ENCODE peak calls at places on chromosomes 2 and 18, in four cellular contexts. I is colonic mucosa, L is tibial artery, J is left lung. Q is an unnamed sample.

GRCh38 chr2:72115361-72116080 is 32.1 kb downstream of the CYP26B1 start:
- DNase-seq in L (no peak), I (peak; percentile 17), J (peak; percentile 81), Q (no peak)

GRCh38 chr2:11904029-11904428 is 157.6 kb downstream of the LPIN1 start:
- DNase-seq in I (no peak), J (no peak), L (no peak), Q (peak; percentile 83)

GRCh38 chr2:233349005-233349998 is 5.0 kb upstream of the DGKD start:
- DNase-seq in I (peak; percentile 85), J (peak; percentile 85), L (peak; percentile 58), Q (peak; percentile 64)

GRCh38 chr2:105752691-105753090 is 8.0 kb downstream of the NCK2 start:
- DNase-seq in L (no peak), I (no peak), J (no peak), Q (no peak)

GRCh38 chr2:230713331-230714121 is 884 bp downstream of the CAB39 start:
- DNase-seq in I (peak; percentile 67), J (peak; percentile 90), L (peak; percentile 27), Q (peak; percentile 67)

GRCh38 chr18:427005-427404 is 73.5 kb downstream of the COLEC12 start:
- DNase-seq in J (no peak), L (no peak), I (no peak), Q (no peak)

GRCh38 chr18:79965119-79965902 is 868 bp downstream of the HSBP1L1 start:
- DNase-seq in I (peak; percentile 82), J (peak; percentile 81), L (no peak), Q (peak; percentile 72)

GRCh38 chr2:20229322-20230201 is 4.6 kb upstream of the SDC1 start:
- DNase-seq in I (peak; percentile 10), L (no peak), J (no peak), Q (no peak)

GRCh38 chr2:5060956-5061355 is 631.2 kb upstream of the SOX11 start:
- DNase-seq in L (no peak), J (no peak), I (no peak), Q (no peak)

GRCh38 chr2:98669675-98670074 is 61.3 kb downstream of the MGAT4A start:
- DNase-seq in J (no peak), I (no peak), L (no peak), Q (no peak)

GRCh38 chr18:3452750-3453539 is 3.0 kb downstream of the TGIF1 start:
- DNase-seq in I (peak; percentile 34), L (no peak), J (no peak), Q (no peak)

GRCh38 chr18:10401489-10401888 is 52.9 kb upstream of the APCDD1 start:
- DNase-seq in L (no peak), I (no peak), J (no peak), Q (no peak)

GRCh38 chr18:43277164-43277600 is at the start of gene SYT4:
- DNase-seq in J (peak; percentile 64), L (no peak), I (no peak), Q (no peak)

GRCh38 chr2:191020742-191021381 is 6.9 kb upstream of the STAT1 start:
- DNase-seq in L (peak; percentile 68), I (peak; percentile 41), J (no peak), Q (peak; percentile 53)

GRCh38 chr2:169069341-169069740 is at the start of gene DHRS9:
- DNase-seq in J (peak; percentile 77), L (no peak), I (peak; percentile 54), Q (no peak)

GRCh38 chr2:201618744-201619654 is 24.3 kb downstream of the TMEM237 start:
- DNase-seq in J (peak; percentile 87), L (peak; percentile 48), I (peak; percentile 58), Q (no peak)

GRCh38 chr2:86027196-86027912 is 78.3 kb downstream of the POLR1A start:
- DNase-seq in L (no peak), I (no peak), J (no peak), Q (no peak)

GRCh38 chr2:64168756-64169155 is 24.5 kb upstream of the PELI1 start:
- DNase-seq in L (no peak), J (no peak), I (no peak), Q (no peak)

GRCh38 chr2:216583157-216583556 is 50.1 kb upstream of the IGFBP2 start:
- DNase-seq in L (no peak), J (no peak), I (no peak), Q (no peak)

GRCh38 chr2:20514596-20515269 is 67.9 kb downstream of the RHOB start:
- DNase-seq in L (peak; percentile 69), I (no peak), J (no peak), Q (no peak)

GRCh38 chr2:217934321-217935131 is 68.3 kb downstream of the TNS1 start:
- DNase-seq in J (peak; percentile 73), L (peak; percentile 79), I (peak; percentile 47), Q (peak; percentile 57)

GRCh38 chr2:3667151-3667631 is 9.2 kb downstream of the ALLC start:
- DNase-seq in L (no peak), I (peak; percentile 6), J (no peak), Q (no peak)

GRCh38 chr18:69943021-69943420 is 4.7 kb downstream of the CD226 start:
- DNase-seq in L (no peak), J (no peak), I (no peak), Q (peak; percentile 70)

GRCh38 chr18:22606563-22607283 is 189.0 kb upstream of the CTAGE1 start:
- DNase-seq in I (no peak), L (peak; percentile 42), J (peak; percentile 43), Q (no peak)

GRCh38 chr18:3457261-3457724 is 7.3 kb downstream of the TGIF1 start:
- DNase-seq in I (peak; percentile 66), L (no peak), J (no peak), Q (no peak)

GRCh38 chr18:74496508-74497307 is 545 bp downstream of the CNDP2 start:
- DNase-seq in J (peak; percentile 89), I (peak; percentile 72), L (peak; percentile 41), Q (peak; percentile 79)

GRCh38 chr2:55048925-55049793 is 1.1 kb downstream of the RTN4 start:
- DNase-seq in J (peak; percentile 93), L (peak; percentile 95), I (peak; percentile 94), Q (peak; percentile 91)

GRCh38 chr18:13239557-13239956 is 21.0 kb downstream of the LDLRAD4 start:
- DNase-seq in L (peak; percentile 12), I (no peak), J (no peak), Q (no peak)

GRCh38 chr18:3248062-3248669 is 565 bp downstream of the MYL12A start:
- DNase-seq in J (no peak), I (no peak), L (no peak), Q (peak; percentile 75)

GRCh38 chr2:167972020-167972419 is 275.4 kb downstream of the STK39 start:
- DNase-seq in J (no peak), I (no peak), L (no peak), Q (no peak)

GRCh38 chr2:204494681-204495080 is 50.6 kb upstream of the PARD3B start:
- DNase-seq in L (no peak), J (no peak), I (no peak), Q (no peak)

GRCh38 chr18:9130806-9131205 is 5.8 kb upstream of the ANKRD12 start:
- DNase-seq in L (no peak), J (no peak), I (no peak), Q (no peak)

GRCh38 chr18:9348766-9349165 is 14.2 kb downstream of the TWSG1 start:
- DNase-seq in J (no peak), L (no peak), I (no peak), Q (no peak)

GRCh38 chr2:174750923-174751441 is 13.3 kb downstream of the CHRNA1 start:
- DNase-seq in L (no peak), J (no peak), I (no peak), Q (no peak)

GRCh38 chr18:67726882-67727281 is 210.4 kb upstream of the DSEL start:
- DNase-seq in I (no peak), L (no peak), J (no peak), Q (no peak)

GRCh38 chr18:48201952-48202898 is 207.0 kb downstream of the ZBTB7C start:
- DNase-seq in L (no peak), J (no peak), I (peak; percentile 51), Q (no peak)

GRCh38 chr2:64493788-64494187 is 30.3 kb upstream of the AFTPH start:
- DNase-seq in L (no peak), I (no peak), J (no peak), Q (peak; percentile 59)

DNA sequence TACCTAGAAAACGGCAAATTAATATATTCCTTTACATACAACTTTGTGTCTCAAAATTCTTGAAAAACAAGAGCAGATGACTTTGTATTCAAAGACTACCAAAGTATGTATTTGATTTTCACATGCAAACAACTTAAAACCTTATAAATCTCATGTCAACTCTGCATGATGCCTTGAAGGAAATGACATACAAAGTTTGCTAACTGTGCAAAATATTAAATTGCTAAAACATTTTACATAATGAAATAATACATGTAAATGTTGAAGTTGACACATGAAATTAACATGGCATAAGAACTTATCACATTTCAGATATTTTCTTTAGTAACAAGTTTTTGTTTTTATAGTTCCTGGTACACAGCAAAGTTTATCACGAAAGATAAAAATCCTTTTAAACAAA is 20.8 kb upstream of the C2orf42 start:
- DNase-seq in I (no peak), L (no peak), J (no peak), Q (no peak)
- H3K36me3 ChIP-seq in I (no peaks in the 10 kb centered on the region), L (peaks cover 20% of the 10 kb centered on the region), J (no peaks in the 10 kb centered on the region), Q (peaks cover 69% of the 10 kb centered on the region)

GRCh38 chr2:110655701-110656100 is 22.2 kb downstream of the BUB1 start:
- DNase-seq in J (no peak), I (no peak), L (no peak), Q (no peak)

GRCh38 chr2:110653861-110654260 is 24.0 kb downstream of the BUB1 start:
- DNase-seq in I (no peak), L (no peak), J (no peak), Q (no peak)

GRCh38 chr2:110647777-110648176 is 30.1 kb downstream of the BUB1 start:
- DNase-seq in L (no peak), I (no peak), J (no peak), Q (no peak)

GRCh38 chr2:110645616-110646015 is 32.2 kb downstream of the BUB1 start:
- DNase-seq in L (no peak), I (no peak), J (no peak), Q (no peak)

GRCh38 chr2:110650346-110650745 is 27.5 kb downstream of the BUB1 start:
- DNase-seq in L (no peak), I (no peak), J (no peak), Q (no peak)
- H3K36me3 ChIP-seq in L (no peaks in the 10 kb centered on the region), I (no peaks in the 10 kb centered on the region), J (no peaks in the 10 kb centered on the region), Q (peaks cover 88% of the 10 kb centered on the region)

GRCh38 chr2:241344925-241345651 is 11.0 kb upstream of the FARP2 start:
- DNase-seq in J (no peak), L (no peak), I (no peak), Q (no peak)
- H3K36me3 ChIP-seq in J (peaks cover 6% of the 10 kb centered on the region), L (peaks cover 93% of the 10 kb centered on the region), I (peaks cover 22% of the 10 kb centered on the region), Q (peaks cover 83% of the 10 kb centered on the region)

GRCh38 chr2:159356053-159356554 is 69.6 kb upstream of the WDSUB1 start:
- DNase-seq in J (no peak), I (no peak), L (no peak), Q (no peak)

GRCh38 chr2:159349674-159350299 is 63.3 kb upstream of the WDSUB1 start:
- DNase-seq in I (no peak), L (no peak), J (no peak), Q (no peak)

DNA sequence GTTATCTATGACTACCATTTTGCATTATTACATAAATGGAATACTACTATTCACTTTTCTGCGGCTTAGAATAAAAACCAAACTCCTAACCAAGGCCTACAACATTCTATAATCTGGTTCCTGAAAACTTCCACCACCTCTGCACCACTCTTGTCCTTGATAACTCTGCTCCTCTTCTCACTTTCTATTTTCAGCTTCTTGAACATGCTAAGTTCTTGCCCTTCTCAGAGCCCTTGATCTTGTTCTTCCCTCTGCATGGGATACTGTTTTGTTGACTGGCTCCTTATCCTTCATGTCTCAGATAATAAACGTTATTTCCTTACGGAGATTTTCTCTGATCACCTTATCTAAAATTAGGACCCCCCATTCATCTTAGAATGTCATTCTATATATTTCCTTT is 65.5 kb upstream of the WDSUB1 start:
- DNase-seq in I (no peak), L (no peak), J (no peak), Q (no peak)
- H3K36me3 ChIP-seq in I (peaks cover 11% of the 10 kb centered on the region), L (peaks cover 50% of the 10 kb centered on the region), J (no peaks in the 10 kb centered on the region), Q (no peaks in the 10 kb centered on the region)

Q was measured in Karpas-422.